ENCODE peak calls at places on chromosomes 16 and 17, in ten cellular contexts. I is GM12891; H is activated naive CD4-positive, alpha-beta T cell treated with anti-CD3 and anti-CD28 coated beads, Interleukin-2, amount 50 U/mL, for 72 hours; Y is fibroblast of the aortic adventitia; T is amygdala; M is iris pigment epithelial cell; W is COLO829; L is GM20000; N is GM19239; Z is uterus. S is an unnamed sample.

GRCh38 chr16:27264151-27264550 is 4.4 kb downstream of the NSMCE1 start:
- DNase-seq in W (no peak), I (no peak), N (no peak), L (no peak), T (no peak), M (peak; percentile 90), H (no peak), Y (peak; percentile 71), Z (peak; percentile 47), S (no peak)

GRCh38 chr16:86180244-86180643 is 281.3 kb downstream of the IRF8 start:
- DNase-seq in I (no peak), Z (no peak), M (no peak), Y (no peak), H (no peak), T (no peak), W (no peak), L (no peak), N (no peak), S (no peak)

GRCh38 chr17:50549969-50550368 is 3.0 kb downstream of the SPATA20 start:
- DNase-seq in I (no peak), L (no peak), W (no peak), T (no peak), N (no peak), M (no peak), H (no peak), Z (no peak), Y (no peak), S (no peak)

GRCh38 chr16:23258919-23259237 is 43.2 kb upstream of the SCNN1B start:
- DNase-seq in T (no peak), Y (no peak), Z (no peak), M (no peak), W (no peak), I (no peak), N (no peak), H (no peak), L (no peak), S (peak; percentile 5)

GRCh38 chr17:78820122-78820792 is 20.4 kb downstream of the USP36 start:
- DNase-seq in N (no peak), Y (no peak), M (no peak), W (no peak), I (no peak), L (no peak), Z (no peak), T (no peak), H (no peak), S (no peak)

GRCh38 chr16:30166202-30166902 is 17.1 kb upstream of the CORO1A start:
- DNase-seq in Y (no peak), N (peak; percentile 86), W (no peak), L (peak; percentile 88), I (peak; percentile 65), M (no peak), Z (no peak), T (no peak), H (no peak), S (no peak)

GRCh38 chr17:61997649-61998048 is 67.4 kb downstream of the MED13 start:
- DNase-seq in I (no peak), L (no peak), Y (peak; percentile 37), M (peak; percentile 73), Z (no peak), T (no peak), N (no peak), H (no peak), W (no peak), S (peak; percentile 2)

GRCh38 chr17:34377078-34377823 is 14.2 kb upstream of the CCL1 start:
- DNase-seq in N (no peak), Z (no peak), H (no peak), W (no peak), M (no peak), L (no peak), I (no peak), T (no peak), Y (no peak), S (no peak)

GRCh38 chr16:70594569-70594968 is 51.8 kb upstream of the IL34 start:
- DNase-seq in Y (peak; percentile 61), N (no peak), I (no peak), H (no peak), Z (peak; percentile 82), M (no peak), L (no peak), T (no peak), W (no peak), S (no peak)

GRCh38 chr17:65334391-65334790 is 197.2 kb downstream of the RGS9 start:
- DNase-seq in L (no peak), H (no peak), T (no peak), I (no peak), Y (no peak), M (no peak), N (no peak), W (no peak), Z (no peak), S (no peak)

GRCh38 chr17:17613708-17614114 is 22.2 kb upstream of the PEMT start:
- DNase-seq in T (no peak), I (peak; percentile 39), W (peak; percentile 71), L (peak; percentile 64), Y (peak; percentile 81), N (peak; percentile 47), H (no peak), M (peak; percentile 77), Z (peak; percentile 63), S (peak; percentile 83)

GRCh38 chr17:44315760-44316731 is 7.6 kb downstream of the RUNDC3A start:
- DNase-seq in W (no peak), N (peak; percentile 19), Z (no peak), L (no peak), H (no peak), M (no peak), I (no peak), Y (no peak), T (no peak), S (peak; percentile 72)

GRCh38 chr16:79269211-79269863 is 331.2 kb downstream of the MAF start:
- DNase-seq in L (peak; percentile 28), H (peak; percentile 80), Z (no peak), I (peak; percentile 52), M (no peak), N (peak; percentile 30), Y (no peak), W (no peak), T (no peak), S (no peak)

GRCh38 chr17:29573871-29574731 is 5.6 kb downstream of the TP53I13 start:
- DNase-seq in L (no peak), I (no peak), Y (no peak), T (no peak), W (no peak), N (no peak), Z (peak; percentile 24), M (no peak), H (no peak), S (no peak)

GRCh38 chr17:55699178-55699865 is 23.3 kb downstream of the TMEM100 start:
- DNase-seq in H (no peak), Z (peak; percentile 31), W (no peak), L (no peak), Y (no peak), I (no peak), M (no peak), T (no peak), N (no peak), S (peak; percentile 37)

GRCh38 chr17:72187544-72187943 is 66.7 kb downstream of the SOX9 start:
- DNase-seq in Z (no peak), H (no peak), M (peak; percentile 6), N (no peak), I (no peak), L (no peak), W (no peak), Y (peak; percentile 56), T (no peak), S (peak; percentile 75)

GRCh38 chr17:64354824-64355535 is 35.7 kb downstream of the PECAM1 start:
- DNase-seq in N (no peak), I (no peak), M (peak; percentile 76), Y (peak; percentile 58), T (no peak), L (no peak), Z (no peak), W (no peak), H (no peak), S (no peak)

GRCh38 chr16:28260193-28260592 is 32.1 kb upstream of the SBK1 start:
- DNase-seq in N (no peak), I (no peak), M (no peak), T (no peak), W (no peak), Z (no peak), H (no peak), L (no peak), Y (peak; percentile 9), S (no peak)

GRCh38 chr17:17508641-17509591 is 12.7 kb upstream of the RASD1 start:
- DNase-seq in I (no peak), W (no peak), M (no peak), H (no peak), Y (no peak), L (no peak), Z (no peak), N (no peak), T (no peak), S (no peak)

GRCh38 chr16:82603784-82604411 is 22.9 kb upstream of the CDH13 start:
- DNase-seq in Y (peak; percentile 78), Z (peak; percentile 58), T (peak; percentile 28), M (peak; percentile 77), L (no peak), W (no peak), I (no peak), N (no peak), H (no peak), S (peak; percentile 65)

GRCh38 chr16:49474741-49475140 is 101.1 kb downstream of the C16orf78 start:
- DNase-seq in M (no peak), H (peak; percentile 44), I (no peak), N (no peak), Z (peak; percentile 1), T (no peak), L (no peak), Y (no peak), W (no peak), S (no peak)

GRCh38 chr17:79936661-79937434 is 97.6 kb upstream of the CBX4 start:
- DNase-seq in Z (no peak), M (no peak), T (no peak), W (no peak), I (no peak), L (no peak), N (no peak), H (no peak), Y (no peak), S (no peak)

GRCh38 chr17:44222112-44222869 is 2.8 kb upstream of the UBTF start:
- DNase-seq in L (peak; percentile 86), Z (peak; percentile 85), I (no peak), N (no peak), T (peak; percentile 72), M (peak; percentile 75), Y (peak; percentile 87), W (no peak), H (no peak), S (peak; percentile 76)

GRCh38 chr17:57138956-57139576 is 54.0 kb downstream of the AKAP1 start:
- DNase-seq in N (no peak), W (no peak), Z (no peak), T (no peak), Y (no peak), I (no peak), L (no peak), M (peak; percentile 65), H (no peak), S (peak; percentile 21)

GRCh38 chr17:69723741-69724140 is 309.2 kb downstream of the MAP2K6 start:
- DNase-seq in L (no peak), H (no peak), M (no peak), N (no peak), I (no peak), T (no peak), Z (no peak), W (no peak), Y (no peak), S (peak; percentile 29)

GRCh38 chr16:67779256-67780014 is 26.9 kb downstream of the RANBP10 start:
- DNase-seq in I (no peak), N (no peak), L (no peak), Y (no peak), W (no peak), T (no peak), M (no peak), H (no peak), Z (no peak), S (no peak)

GRCh38 chr17:64679710-64680216 is 17.7 kb upstream of the SMURF2 start:
- DNase-seq in T (no peak), N (no peak), I (no peak), W (peak; percentile 15), M (peak; percentile 98), L (no peak), Z (no peak), Y (peak; percentile 97), H (no peak), S (no peak)

GRCh38 chr17:81263371-81264181 is 24.5 kb downstream of the NDUFAF8 start:
- DNase-seq in Y (no peak), T (no peak), H (no peak), Z (no peak), M (no peak), L (no peak), N (no peak), I (no peak), W (no peak), S (no peak)